ENCODE peak calls at places on chromosomes 12 and 14, in eight cellular contexts. M, I, G, L, A, Y, D and H are unnamed samples.

GRCh38 chr12:46981627-46982026 is 97.8 kb upstream of the PCED1B start:
- DNase-seq in L (no peak), D (no peak), I (peak), G (no peak), A (no peak), Y (no peak), M (no peak), H (no peak)

GRCh38 chr14:50804181-50804721 is 26.7 kb downstream of the NIN start:
- DNase-seq in I (peak), D (no peak), G (peak), Y (no peak), M (no peak), L (no peak), A (no peak), H (no peak)

GRCh38 chr12:52394836-52395405 is 9.5 kb upstream of the KRT84 start:
- DNase-seq in G (no peak), D (no peak), I (no peak), Y (no peak), A (peak), M (no peak), L (no peak), H (no peak)

GRCh38 chr12:82625523-82625922 is 61.2 kb upstream of the TMTC2 start:
- DNase-seq in M (no peak), G (no peak), L (no peak), A (no peak), Y (peak), D (no peak), I (no peak), H (no peak)

GRCh38 chr12:127284870-127285431 is 982.0 kb upstream of the TMEM132C start:
- DNase-seq in D (no peak), I (peak), Y (no peak), L (no peak), G (peak), A (no peak), M (no peak), H (no peak)

GRCh38 chr12:26124491-26125450 is at the start of gene BHLHE41:
- DNase-seq in Y (no peak), L (peak), G (peak), I (no peak), D (peak), M (peak), A (peak), H (no peak)

GRCh38 chr14:68795602-68796417 is 2.9 kb upstream of the ZFP36L1 start:
- DNase-seq in I (peak), D (peak), L (no peak), A (peak), G (peak), Y (peak), M (peak), H (peak)

GRCh38 chr14:30114051-30114450 is 186.4 kb upstream of the PRKD1 start:
- DNase-seq in M (no peak), L (no peak), G (peak), Y (no peak), D (no peak), A (no peak), I (peak), H (no peak)

GRCh38 chr12:82964446-82964845 is 277.7 kb downstream of the TMTC2 start:
- DNase-seq in G (no peak), Y (no peak), A (no peak), D (no peak), L (no peak), I (no peak), M (no peak), H (no peak)

GRCh38 chr12:47779301-47779942 is 6.4 kb downstream of the SLC48A1 start:
- DNase-seq in G (peak), Y (peak), A (peak), L (peak), M (peak), D (peak), I (peak), H (peak)

GRCh38 chr14:103184046-103184445 is 60.8 kb downstream of the TNFAIP2 start:
- DNase-seq in Y (no peak), A (no peak), G (no peak), I (no peak), M (no peak), L (no peak), D (no peak), H (no peak)

GRCh38 chr12:27436029-27436428 is 10.5 kb upstream of the SMCO2 start:
- DNase-seq in Y (no peak), L (no peak), D (peak), I (no peak), M (no peak), G (no peak), A (no peak), H (no peak)

GRCh38 chr14:22283000-22283399 is 306.0 kb downstream of the DAD1 start:
- DNase-seq in D (no peak), Y (no peak), M (no peak), I (no peak), G (no peak), L (no peak), A (no peak), H (no peak)

GRCh38 chr14:32709072-32709471 is 229.6 kb upstream of the NPAS3 start:
- DNase-seq in M (no peak), I (peak), A (no peak), L (no peak), D (no peak), Y (no peak), G (peak), H (no peak)

GRCh38 chr14:74979029-74979428 is 23.6 kb upstream of the PGF start:
- DNase-seq in L (no peak), I (no peak), Y (no peak), M (peak), G (no peak), A (peak), D (no peak), H (no peak)

GRCh38 chr14:103023881-103024473 is 33.4 kb downstream of the CDC42BPB start:
- DNase-seq in G (peak), I (peak), M (no peak), L (no peak), D (no peak), Y (no peak), A (peak), H (no peak)

GRCh38 chr14:79018846-79019245 is 848.7 kb downstream of the NRXN3 start:
- DNase-seq in I (peak), L (no peak), A (no peak), D (no peak), G (peak), M (no peak), Y (no peak), H (no peak)

GRCh38 chr12:87988534-87988933 is 40.7 kb downstream of the C12orf50 start:
- DNase-seq in I (no peak), A (no peak), L (no peak), D (no peak), G (no peak), Y (no peak), M (no peak), H (no peak)

GRCh38 chr12:27462151-27462694 is 15.7 kb downstream of the SMCO2 start:
- DNase-seq in I (peak), Y (no peak), G (no peak), M (no peak), L (no peak), D (no peak), A (no peak), H (no peak)

GRCh38 chr12:109393437-109394345 is 46.0 kb downstream of the MYO1H start:
- DNase-seq in M (no peak), Y (peak), L (no peak), I (peak), G (peak), A (no peak), D (peak), H (no peak)

GRCh38 chr12:108381793-108382436 is 42.8 kb upstream of the CMKLR1 start:
- DNase-seq in A (no peak), L (no peak), Y (no peak), D (peak), M (no peak), G (no peak), I (no peak), H (no peak)

GRCh38 chr12:85633491-85633890 is 202.7 kb downstream of the RASSF9 start:
- DNase-seq in I (no peak), A (no peak), L (no peak), Y (no peak), D (peak), G (no peak), M (no peak), H (no peak)

GRCh38 chr14:61802010-61802621 is 39.9 kb downstream of the SNAPC1 start:
- DNase-seq in A (no peak), I (no peak), Y (no peak), M (no peak), L (no peak), D (no peak), G (no peak), H (no peak)

GRCh38 chr14:104805326-104805678 is 4.4 kb downstream of the ZBTB42 start:
- DNase-seq in A (no peak), Y (peak), M (no peak), I (peak), D (no peak), L (no peak), G (peak), H (no peak)

GRCh38 chr12:25482637-25483036 is 70.4 kb downstream of the LMNTD1 start:
- DNase-seq in M (no peak), Y (no peak), G (peak), A (no peak), L (no peak), I (peak), D (no peak), H (no peak)

GRCh38 chr14:59332727-59333126 is 132.5 kb downstream of the GPR135 start:
- DNase-seq in G (peak), A (no peak), L (no peak), I (peak), D (no peak), Y (no peak), M (no peak), H (no peak)

GRCh38 chr12:63206908-63207307 is 55.9 kb upstream of the AVPR1A start:
- DNase-seq in D (peak), L (no peak), M (no peak), Y (no peak), G (peak), I (peak), A (no peak), H (no peak)

GRCh38 chr14:63642229-63642611 is 549 bp upstream of the WDR89 start:
- DNase-seq in G (peak), M (no peak), Y (peak), A (peak), I (peak), L (peak), D (peak), H (peak)

GRCh38 chr12:122205590-122205925 is 2.0 kb downstream of the B3GNT4 start:
- DNase-seq in L (no peak), Y (no peak), A (no peak), G (no peak), D (no peak), I (no peak), M (no peak), H (no peak)

GRCh38 chr14:69354383-69355154 is 43.5 kb downstream of the ERH start:
- DNase-seq in L (no peak), I (no peak), Y (no peak), M (peak), G (peak), A (no peak), D (no peak), H (no peak)

GRCh38 chr12:107610030-107610859 is 75.4 kb upstream of the PWP1 start:
- DNase-seq in G (peak), Y (no peak), D (peak), L (no peak), I (peak), A (no peak), M (peak), H (no peak)

GRCh38 chr14:99524804-99525698 is 43.8 kb downstream of the CCNK start:
- DNase-seq in A (no peak), L (no peak), Y (no peak), G (peak), M (no peak), I (peak), D (no peak), H (no peak)

GRCh38 chr12:33703221-33703620 is 263.6 kb upstream of the SYT10 start:
- DNase-seq in G (no peak), Y (no peak), D (no peak), M (no peak), I (no peak), L (no peak), A (no peak), H (no peak)

GRCh38 chr12:119446459-119446858 is 111.9 kb downstream of the CCDC60 start:
- DNase-seq in A (no peak), Y (no peak), G (no peak), D (no peak), M (no peak), L (no peak), I (no peak), H (no peak)

GRCh38 chr12:113874326-113874725 is 91.8 kb downstream of the RBM19 start:
- DNase-seq in Y (no peak), M (no peak), G (no peak), I (no peak), L (no peak), A (no peak), D (no peak), H (no peak)

GRCh38 chr12:1318327-1319031 is 275.9 kb downstream of the FBXL14 start:
- DNase-seq in Y (peak), I (peak), A (peak), D (peak), M (no peak), L (no peak), G (peak), H (no peak)

GRCh38 chr14:77315115-77315944 is 5.4 kb downstream of the POMT2 start:
- DNase-seq in Y (no peak), M (no peak), D (no peak), L (no peak), I (no peak), A (no peak), G (peak), H (no peak)

GRCh38 chr12:75979181-75979580 is 52.4 kb downstream of the PHLDA1 start:
- DNase-seq in D (peak), L (no peak), M (no peak), A (no peak), Y (no peak), I (peak), G (peak), H (no peak)